ENCODE peak calls at places on chromosomes 7 and 10, in ten cellular contexts. I, F, W, A, R, K, T, C, H and Y are unnamed samples.

GRCh38 chr10:21516270-21517131 is 9.0 kb downstream of the SKIDA1 start:
- DNase-seq in I (peak; percentile 73), F (peak; percentile 89), W (no peak), A (peak; percentile 56), R (peak; percentile 15), K (peak; percentile 78), T (peak; percentile 77), C (peak; percentile 74), H (no peak), Y (no peak)

GRCh38 chr10:96843823-96844222 is 11.7 kb downstream of the LCOR start:
- DNase-seq in I (no peak), F (no peak), W (no peak), A (no peak), R (no peak), K (no peak), T (no peak), C (no peak), H (no peak), Y (no peak)

GRCh38 chr7:142880886-142881505 is 4.5 kb downstream of the TRPV6 start:
- DNase-seq in I (peak; percentile 55), F (peak; percentile 89), W (peak; percentile 30), A (peak; percentile 20), R (no peak), K (peak; percentile 75), T (peak; percentile 29), C (no peak), H (no peak), Y (peak; percentile 4)

GRCh38 chr10:10591682-10592412 is 425.8 kb upstream of the CELF2 start:
- DNase-seq in I (no peak), F (no peak), W (no peak), A (no peak), R (no peak), K (no peak), T (peak; percentile 37), C (peak; percentile 38), H (no peak), Y (no peak)

GRCh38 chr10:63456437-63457210 is 9.2 kb downstream of the JMJD1C start:
- DNase-seq in I (no peak), F (no peak), W (no peak), A (no peak), R (no peak), K (no peak), T (peak; percentile 75), C (no peak), H (no peak), Y (no peak)

GRCh38 chr7:133135451-133135850 is 53.6 kb upstream of the CHCHD3 start:
- DNase-seq in I (peak; percentile 36), F (no peak), W (no peak), A (no peak), R (no peak), K (no peak), T (no peak), C (no peak), H (no peak), Y (no peak)

GRCh38 chr7:80916770-80917681 is 1.8 kb downstream of the SEMA3C start:
- DNase-seq in I (peak; percentile 81), F (no peak), W (no peak), A (peak; percentile 27), R (no peak), K (no peak), T (peak; percentile 72), C (no peak), H (no peak), Y (no peak)

GRCh38 chr10:110209399-110209925 is 2.1 kb downstream of the MXI1 start:
- DNase-seq in I (peak; percentile 43), F (peak; percentile 77), W (peak; percentile 74), A (peak; percentile 57), R (peak; percentile 26), K (peak; percentile 54), T (peak; percentile 73), C (peak; percentile 67), H (peak; percentile 41), Y (no peak)